ENCODE peak calls at places on chromosome 18, in six cellular contexts. S is activated T-cell treated with anti-CD3 and anti-CD28 coated beads, Interleukin-2, amount 50 U/mL, for 4 hours; D is body of pancreas; X is sigmoid colon; T is NCI-H1105; Y is neural crest cell. C is an unnamed sample.

GRCh38 chr18:463442-464310 is 36.8 kb downstream of the COLEC12 start:
- DNase-seq in Y (no peak), D (no peak), S (no peak), T (no peak), X (no peak), C (peak)

GRCh38 chr18:55353806-55354205 is 234.2 kb downstream of the TCF4 start:
- DNase-seq in Y (no peak), X (no peak), D (no peak), S (no peak), T (no peak), C (peak)

GRCh38 chr18:24503182-24503581 is 42.7 kb downstream of the HRH4 start:
- DNase-seq in T (no peak), D (no peak), X (no peak), S (no peak), Y (no peak), C (no peak)

GRCh38 chr18:25350561-25351201 is 1.3 kb downstream of the ZNF521 start:
- DNase-seq in D (peak), X (peak), Y (peak), T (no peak), S (no peak), C (peak)

GRCh38 chr18:413263-413662 is 87.2 kb downstream of the COLEC12 start:
- DNase-seq in S (no peak), D (no peak), Y (no peak), T (no peak), X (no peak), C (no peak)

GRCh38 chr18:63974991-63975390 is 5.1 kb downstream of the SERPINB8 start:
- DNase-seq in S (no peak), T (no peak), D (no peak), X (no peak), Y (no peak), C (peak)

GRCh38 chr18:48310999-48311398 is 98.2 kb downstream of the ZBTB7C start:
- DNase-seq in S (no peak), T (no peak), Y (no peak), X (no peak), D (no peak), C (no peak)

GRCh38 chr18:22385718-22386117 is 32.0 kb downstream of the CTAGE1 start:
- DNase-seq in S (no peak), T (no peak), Y (no peak), D (no peak), X (no peak), C (no peak)

GRCh38 chr18:382423-382984 is 114.7 kb upstream of the THOC1 start:
- DNase-seq in D (no peak), X (no peak), T (no peak), Y (no peak), S (no peak), C (no peak)

GRCh38 chr18:73697395-73697794 is 450.2 kb downstream of the FBXO15 start:
- DNase-seq in Y (no peak), X (no peak), S (no peak), T (no peak), D (no peak), C (no peak)

GRCh38 chr18:9135912-9136314 is 668 bp upstream of the ANKRD12 start:
- DNase-seq in X (no peak), T (peak), Y (no peak), S (peak), D (peak), C (no peak)

GRCh38 chr18:57915848-57916596 is 112.9 kb upstream of the ATP8B1 start:
- DNase-seq in Y (peak), X (no peak), D (peak), S (no peak), T (peak), C (no peak)

GRCh38 chr18:10488022-10488421 is 33.6 kb downstream of the APCDD1 start:
- DNase-seq in X (peak), S (no peak), T (no peak), D (no peak), Y (no peak), C (no peak)

GRCh38 chr18:24369420-24369819 is 28.2 kb downstream of the OSBPL1A start:
- DNase-seq in D (no peak), T (no peak), S (no peak), X (no peak), Y (no peak), C (peak)

GRCh38 chr18:13564579-13564978 is 161.8 kb downstream of the FAM210A start:
- DNase-seq in T (no peak), S (no peak), Y (no peak), X (no peak), D (no peak), C (no peak)